ENCODE peak calls at places on chromosomes 1 and 21, in four cellular contexts. One of them, this sample, is unnamed.

GRCh38 chr1:112011231-112011630 is 21.8 kb upstream of the KCND3 start:
- DNase-seq in Panc1: no peak
- DNase-seq in transverse colon: no peak
- DNase-seq in HCT116: no peak
- DNase-seq in this sample: no peak

GRCh38 chr1:101088431-101088830 is 62.8 kb upstream of the DPH5 start:
- DNase-seq in Panc1: no peak
- DNase-seq in transverse colon: no peak
- DNase-seq in HCT116: no peak
- DNase-seq in this sample: no peak

GRCh38 chr1:2914702-2915101 is 106.6 kb upstream of the ACTRT2 start:
- DNase-seq in Panc1: no peak
- DNase-seq in transverse colon: no peak
- DNase-seq in HCT116: no peak
- DNase-seq in this sample: no peak

GRCh38 chr1:145996433-145997155 is at the start of gene TXNIP:
- DNase-seq in Panc1: no peak
- DNase-seq in transverse colon: peak
- DNase-seq in HCT116: no peak
- DNase-seq in this sample: peak

GRCh38 chr1:48680411-48681035 is 96.2 kb downstream of the BEND5 start:
- DNase-seq in Panc1: no peak
- DNase-seq in transverse colon: no peak
- DNase-seq in HCT116: no peak
- DNase-seq in this sample: no peak

GRCh38 chr1:13699510-13699909 is 478 bp upstream of the PRDM2 start:
- DNase-seq in Panc1: no peak
- DNase-seq in transverse colon: peak
- DNase-seq in HCT116: no peak
- DNase-seq in this sample: no peak

GRCh38 chr1:172163479-172164215 is 256.8 kb upstream of the C1orf105 start:
- DNase-seq in Panc1: no peak
- DNase-seq in transverse colon: no peak
- DNase-seq in HCT116: no peak
- DNase-seq in this sample: no peak

GRCh38 chr21:34707876-34708325 is 39.1 kb downstream of the CLIC6 start:
- DNase-seq in Panc1: no peak
- DNase-seq in transverse colon: no peak
- DNase-seq in HCT116: no peak
- DNase-seq in this sample: no peak

GRCh38 chr1:93349231-93350135 is 3.8 kb downstream of the DR1 start:
- DNase-seq in Panc1: no peak
- DNase-seq in transverse colon: no peak
- DNase-seq in HCT116: no peak
- DNase-seq in this sample: no peak

GRCh38 chr1:54934869-54935268 is 45.6 kb upstream of the TMEM61 start:
- DNase-seq in Panc1: no peak
- DNase-seq in transverse colon: no peak
- DNase-seq in HCT116: no peak
- DNase-seq in this sample: no peak

GRCh38 chr1:21077085-21077484 is 99.6 kb downstream of the EIF4G3 start:
- DNase-seq in Panc1: no peak
- DNase-seq in transverse colon: no peak
- DNase-seq in HCT116: no peak
- DNase-seq in this sample: no peak

GRCh38 chr1:157734328-157734727 is 33.8 kb upstream of the FCRL3 start:
- DNase-seq in Panc1: no peak
- DNase-seq in transverse colon: no peak
- DNase-seq in HCT116: no peak
- DNase-seq in this sample: peak

GRCh38 chr1:50047916-50048694 is 24.4 kb upstream of the AGBL4 start:
- DNase-seq in Panc1: no peak
- DNase-seq in transverse colon: no peak
- DNase-seq in HCT116: no peak
- DNase-seq in this sample: no peak
- TF ChIP-seq CTCF in Panc1: no peak
- TF ChIP-seq CTCF in transverse colon: no peak
- TF ChIP-seq CTCF in HCT116: no peak
- TF ChIP-seq CTCF in this sample: no peak

DNA sequence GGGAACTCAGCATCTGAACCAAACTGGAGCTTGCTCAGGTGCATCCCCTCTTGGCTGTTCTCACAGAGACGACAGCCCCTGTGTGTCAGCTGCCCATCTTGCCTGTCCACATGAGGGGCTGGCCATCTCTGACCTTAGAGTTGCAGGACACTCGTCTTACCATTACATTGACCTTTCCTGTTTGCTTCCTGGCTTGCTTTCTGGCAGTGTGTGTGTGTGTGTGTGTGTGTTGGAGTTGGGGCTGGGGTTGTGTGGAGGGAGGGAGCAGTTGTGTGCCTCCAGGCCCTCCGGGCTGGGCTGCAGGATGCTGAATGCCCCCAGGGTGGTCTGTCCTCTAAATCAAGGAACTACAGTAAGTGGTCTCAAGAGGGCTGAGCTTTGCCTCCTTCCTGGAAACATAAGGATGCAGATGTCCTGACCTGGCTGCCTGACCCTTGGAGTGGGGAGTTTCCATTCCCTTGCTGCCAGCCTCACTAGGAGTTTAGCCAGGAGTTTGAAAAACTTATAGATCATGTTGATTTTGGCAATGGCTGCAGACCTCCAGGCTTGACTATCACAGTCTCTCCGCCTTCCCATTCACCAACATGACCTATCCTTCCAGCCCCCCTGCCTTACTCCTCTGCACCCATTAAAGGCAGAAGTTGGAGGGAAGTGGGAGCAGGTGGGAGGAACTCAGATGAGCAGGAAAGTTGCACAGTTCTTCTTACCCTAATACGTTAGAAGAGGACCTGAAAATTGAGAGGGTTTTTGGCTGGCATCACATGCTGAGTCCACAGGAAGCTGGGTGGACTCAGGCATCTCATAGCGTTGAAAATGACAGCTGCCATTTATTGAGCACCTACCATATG is 19.0 kb downstream of the RASSF5 start:
- DNase-seq in Panc1: no peak
- DNase-seq in transverse colon: no peak
- DNase-seq in HCT116: no peak
- DNase-seq in this sample: no peak
- TF ChIP-seq POLR2AphosphoS5 in Panc1: no peak
- TF ChIP-seq POLR2AphosphoS5 in transverse colon: no peak
- TF ChIP-seq POLR2AphosphoS5 in HCT116: no peak
- TF ChIP-seq POLR2AphosphoS5 in this sample: no peak

GRCh38 chr1:223136086-223136485 is 7.0 kb downstream of the TLR5 start:
- DNase-seq in Panc1: no peak
- DNase-seq in transverse colon: no peak
- DNase-seq in HCT116: no peak
- DNase-seq in this sample: no peak
- TF ChIP-seq CTCF in Panc1: peak
- TF ChIP-seq CTCF in transverse colon: no peak
- TF ChIP-seq CTCF in HCT116: no peak
- TF ChIP-seq CTCF in this sample: no peak

GRCh38 chr1:6535214-6535613 is 19.1 kb downstream of the NOL9 start:
- DNase-seq in Panc1: no peak
- DNase-seq in transverse colon: no peak
- DNase-seq in HCT116: no peak
- DNase-seq in this sample: no peak
- TF ChIP-seq POLR2AphosphoS5 in Panc1: no peak
- TF ChIP-seq POLR2AphosphoS5 in transverse colon: no peak
- TF ChIP-seq POLR2AphosphoS5 in HCT116: no peak
- TF ChIP-seq POLR2AphosphoS5 in this sample: no peak

GRCh38 chr1:46005594-46005993 is 126.8 kb downstream of the PIK3R3 start:
- DNase-seq in Panc1: no peak
- DNase-seq in transverse colon: no peak
- DNase-seq in HCT116: no peak
- DNase-seq in this sample: no peak

GRCh38 chr1:46004491-46004890 is 127.9 kb downstream of the PIK3R3 start:
- DNase-seq in Panc1: no peak
- DNase-seq in transverse colon: no peak
- DNase-seq in HCT116: no peak
- DNase-seq in this sample: no peak

GRCh38 chr1:46010611-46011010 is 121.8 kb downstream of the PIK3R3 start:
- DNase-seq in Panc1: no peak
- DNase-seq in transverse colon: no peak
- DNase-seq in HCT116: no peak
- DNase-seq in this sample: no peak

GRCh38 chr1:46011121-46011695 is 121.2 kb downstream of the PIK3R3 start:
- DNase-seq in Panc1: no peak
- DNase-seq in transverse colon: no peak
- DNase-seq in HCT116: no peak
- DNase-seq in this sample: no peak

GRCh38 chr1:46008585-46008984 is 123.8 kb downstream of the PIK3R3 start:
- DNase-seq in Panc1: no peak
- DNase-seq in transverse colon: no peak
- DNase-seq in HCT116: no peak
- DNase-seq in this sample: no peak
- TF ChIP-seq CTCF in Panc1: no peak
- TF ChIP-seq CTCF in transverse colon: no peak
- TF ChIP-seq CTCF in HCT116: no peak
- TF ChIP-seq CTCF in this sample: no peak

GRCh38 chr1:201429771-201430501 is 8.4 kb upstream of the TNNI1 start:
- DNase-seq in Panc1: no peak
- DNase-seq in transverse colon: no peak
- DNase-seq in HCT116: no peak
- DNase-seq in this sample: no peak

GRCh38 chr1:201423655-201424610 is 2.4 kb upstream of the TNNI1 start:
- DNase-seq in Panc1: no peak
- DNase-seq in transverse colon: no peak
- DNase-seq in HCT116: no peak
- DNase-seq in this sample: no peak

GRCh38 chr1:201426395-201427310 is 5.1 kb upstream of the TNNI1 start:
- DNase-seq in Panc1: no peak
- DNase-seq in transverse colon: no peak
- DNase-seq in HCT116: no peak
- DNase-seq in this sample: no peak

GRCh38 chr1:201430790-201431189 is 9.3 kb upstream of the TNNI1 start:
- DNase-seq in Panc1: no peak
- DNase-seq in transverse colon: no peak
- DNase-seq in HCT116: no peak
- DNase-seq in this sample: no peak

DNA sequence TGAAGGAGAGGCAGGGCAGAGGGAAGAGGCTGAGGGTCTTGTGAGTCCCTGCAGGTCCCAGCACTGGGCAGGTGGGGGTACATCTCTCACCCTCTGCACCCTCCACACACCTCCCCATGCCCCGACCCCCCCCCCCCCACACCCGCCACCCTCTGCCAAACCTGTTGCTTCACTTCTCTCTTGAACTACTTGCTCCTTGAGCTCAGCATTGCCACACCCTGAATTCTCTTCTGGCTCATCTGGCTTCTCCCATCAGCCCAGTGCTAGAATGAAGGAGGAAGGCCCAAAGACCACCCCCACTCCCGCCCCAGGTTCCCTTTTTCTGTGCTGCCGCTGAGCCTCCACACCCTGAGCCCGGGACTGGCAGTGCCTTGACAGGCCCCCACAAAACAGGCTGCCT is 6.4 kb upstream of the TNNI1 start:
- DNase-seq in Panc1: no peak
- DNase-seq in transverse colon: no peak
- DNase-seq in HCT116: no peak
- DNase-seq in this sample: no peak
- TF ChIP-seq POLR2AphosphoS5 in Panc1: no peak
- TF ChIP-seq POLR2AphosphoS5 in transverse colon: no peak
- TF ChIP-seq POLR2AphosphoS5 in HCT116: no peak
- TF ChIP-seq POLR2AphosphoS5 in this sample: no peak